ENCODE peak calls at places on chromosomes 11 and 22, in four cellular contexts. One of them, this sample, is unnamed. For H3K4me1, the result is how much of the 10 kb centered on the place peaks cover.

GRCh38 chr11:65382804-65383368 is 440 bp upstream of the SLC25A45 start:
- DNase-seq in cardiac muscle cell: no peak
- DNase-seq in naive thymus-derived CD4-positive, alpha-beta T cell: no peak
- DNase-seq in kidney: peak
- DNase-seq in this sample: no peak

GRCh38 chr22:42436402-42436801 is 4.2 kb upstream of the NFAM1 start:
- DNase-seq in cardiac muscle cell: no peak
- DNase-seq in naive thymus-derived CD4-positive, alpha-beta T cell: no peak
- DNase-seq in kidney: no peak
- DNase-seq in this sample: no peak

GRCh38 chr22:45425531-45426265 is 12.2 kb downstream of the RIBC2 start:
- DNase-seq in cardiac muscle cell: no peak
- DNase-seq in naive thymus-derived CD4-positive, alpha-beta T cell: no peak
- DNase-seq in kidney: peak
- DNase-seq in this sample: no peak

GRCh38 chr22:23168381-23169031 is 11.8 kb upstream of the BCR start:
- DNase-seq in cardiac muscle cell: no peak
- DNase-seq in kidney: peak
- DNase-seq in naive thymus-derived CD4-positive, alpha-beta T cell: no peak
- DNase-seq in this sample: no peak

GRCh38 chr11:69014084-69014935 is 1.3 kb upstream of the MRGPRF start:
- DNase-seq in kidney: peak
- DNase-seq in cardiac muscle cell: no peak
- DNase-seq in naive thymus-derived CD4-positive, alpha-beta T cell: no peak
- DNase-seq in this sample: no peak

GRCh38 chr22:45059296-45059695 is 49.5 kb upstream of the PHF21B start:
- DNase-seq in cardiac muscle cell: no peak
- DNase-seq in naive thymus-derived CD4-positive, alpha-beta T cell: no peak
- DNase-seq in kidney: no peak
- DNase-seq in this sample: no peak

GRCh38 chr11:29018631-29019030 is 910.4 kb downstream of the METTL15 start:
- DNase-seq in cardiac muscle cell: peak
- DNase-seq in kidney: no peak
- DNase-seq in naive thymus-derived CD4-positive, alpha-beta T cell: no peak
- DNase-seq in this sample: no peak

GRCh38 chr11:70018816-70019215 is 59.3 kb upstream of the ANO1 start:
- DNase-seq in kidney: no peak
- DNase-seq in cardiac muscle cell: no peak
- DNase-seq in naive thymus-derived CD4-positive, alpha-beta T cell: no peak
- DNase-seq in this sample: no peak

GRCh38 chr11:9693801-9694553 is 30.1 kb downstream of the SWAP70 start:
- DNase-seq in kidney: no peak
- DNase-seq in cardiac muscle cell: no peak
- DNase-seq in naive thymus-derived CD4-positive, alpha-beta T cell: no peak
- DNase-seq in this sample: no peak

GRCh38 chr11:44564653-44565007 is 833 bp upstream of the CD82 start:
- DNase-seq in kidney: peak
- DNase-seq in naive thymus-derived CD4-positive, alpha-beta T cell: no peak
- DNase-seq in cardiac muscle cell: peak
- DNase-seq in this sample: peak

GRCh38 chr11:122634507-122634906 is 21.0 kb upstream of the UBASH3B start:
- DNase-seq in kidney: peak
- DNase-seq in cardiac muscle cell: no peak
- DNase-seq in naive thymus-derived CD4-positive, alpha-beta T cell: no peak
- DNase-seq in this sample: no peak

GRCh38 chr11:63710476-63711217 is 29.3 kb downstream of the RTN3 start:
- DNase-seq in kidney: no peak
- DNase-seq in cardiac muscle cell: peak
- DNase-seq in naive thymus-derived CD4-positive, alpha-beta T cell: no peak
- DNase-seq in this sample: no peak

GRCh38 chr11:126601136-126601535 is 245.7 kb downstream of the ST3GAL4 start:
- DNase-seq in kidney: no peak
- DNase-seq in cardiac muscle cell: no peak
- DNase-seq in naive thymus-derived CD4-positive, alpha-beta T cell: no peak
- DNase-seq in this sample: no peak

GRCh38 chr11:126602349-126602940 is 247.0 kb downstream of the ST3GAL4 start:
- DNase-seq in kidney: no peak
- DNase-seq in cardiac muscle cell: no peak
- DNase-seq in naive thymus-derived CD4-positive, alpha-beta T cell: no peak
- DNase-seq in this sample: no peak

GRCh38 chr11:126602993-126603392 is 247.5 kb downstream of the ST3GAL4 start:
- DNase-seq in naive thymus-derived CD4-positive, alpha-beta T cell: no peak
- DNase-seq in kidney: no peak
- DNase-seq in cardiac muscle cell: no peak
- DNase-seq in this sample: no peak

GRCh38 chr11:126603486-126603885 is 248.0 kb downstream of the ST3GAL4 start:
- DNase-seq in naive thymus-derived CD4-positive, alpha-beta T cell: no peak
- DNase-seq in cardiac muscle cell: no peak
- DNase-seq in kidney: no peak
- DNase-seq in this sample: no peak

DNA sequence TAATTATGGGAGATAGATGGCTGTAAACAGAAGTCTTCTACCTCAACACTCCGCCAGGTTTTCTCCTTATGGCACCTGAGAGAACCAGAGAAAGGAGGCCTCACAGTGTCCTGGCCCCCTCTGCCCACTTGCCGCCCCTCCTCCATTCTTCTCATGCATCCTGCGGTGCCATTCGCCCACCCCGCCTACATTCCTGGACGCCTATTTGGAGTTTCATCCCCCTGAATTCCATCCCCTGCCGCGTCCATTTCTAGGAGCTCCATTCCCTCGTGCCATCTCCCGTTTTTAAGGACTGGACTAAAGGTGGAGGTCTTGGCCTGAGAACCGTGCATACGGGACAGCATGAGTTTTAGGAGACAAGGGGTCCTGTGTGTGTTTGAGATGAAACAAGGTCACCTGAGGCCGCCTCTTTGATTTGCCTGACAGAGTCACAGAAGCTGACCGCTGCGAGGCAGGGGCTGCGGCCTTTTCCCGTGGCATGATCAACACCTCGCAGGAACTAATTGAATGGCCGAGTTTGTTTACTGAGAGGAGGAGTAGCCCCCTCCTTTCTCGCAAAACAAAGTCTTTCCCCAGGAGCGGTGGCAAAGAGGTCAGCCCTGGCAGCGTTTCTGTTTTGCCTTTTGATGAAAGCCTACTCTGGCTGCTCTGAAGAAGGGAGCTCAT is 246.2 kb downstream of the ST3GAL4 start:
- DNase-seq in kidney: no peak
- DNase-seq in naive thymus-derived CD4-positive, alpha-beta T cell: no peak
- DNase-seq in cardiac muscle cell: no peak
- DNase-seq in this sample: no peak
- H3K4me1 ChIP-seq in kidney: under half
- H3K4me1 ChIP-seq in naive thymus-derived CD4-positive, alpha-beta T cell: under half
- H3K4me1 ChIP-seq in cardiac muscle cell: under half
- H3K4me1 ChIP-seq in this sample: under half

GRCh38 chr22:49936018-49936972 is 17.9 kb downstream of the CRELD2 start:
- DNase-seq in cardiac muscle cell: peak
- DNase-seq in kidney: peak
- DNase-seq in naive thymus-derived CD4-positive, alpha-beta T cell: peak
- DNase-seq in this sample: peak
- H3K4me3 ChIP-seq in cardiac muscle cell: peak
- H3K4me3 ChIP-seq in kidney: no peak
- H3K4me3 ChIP-seq in naive thymus-derived CD4-positive, alpha-beta T cell: peak
- H3K4me3 ChIP-seq in this sample: no peak

GRCh38 chr11:68013611-68014156 is 3.6 kb downstream of the ALDH3B1 start:
- DNase-seq in cardiac muscle cell: no peak
- DNase-seq in naive thymus-derived CD4-positive, alpha-beta T cell: no peak
- DNase-seq in kidney: peak
- DNase-seq in this sample: no peak
- H3K4me1 ChIP-seq in cardiac muscle cell: under half
- H3K4me1 ChIP-seq in naive thymus-derived CD4-positive, alpha-beta T cell: under half
- H3K4me1 ChIP-seq in kidney: under half
- H3K4me1 ChIP-seq in this sample: under half

DNA sequence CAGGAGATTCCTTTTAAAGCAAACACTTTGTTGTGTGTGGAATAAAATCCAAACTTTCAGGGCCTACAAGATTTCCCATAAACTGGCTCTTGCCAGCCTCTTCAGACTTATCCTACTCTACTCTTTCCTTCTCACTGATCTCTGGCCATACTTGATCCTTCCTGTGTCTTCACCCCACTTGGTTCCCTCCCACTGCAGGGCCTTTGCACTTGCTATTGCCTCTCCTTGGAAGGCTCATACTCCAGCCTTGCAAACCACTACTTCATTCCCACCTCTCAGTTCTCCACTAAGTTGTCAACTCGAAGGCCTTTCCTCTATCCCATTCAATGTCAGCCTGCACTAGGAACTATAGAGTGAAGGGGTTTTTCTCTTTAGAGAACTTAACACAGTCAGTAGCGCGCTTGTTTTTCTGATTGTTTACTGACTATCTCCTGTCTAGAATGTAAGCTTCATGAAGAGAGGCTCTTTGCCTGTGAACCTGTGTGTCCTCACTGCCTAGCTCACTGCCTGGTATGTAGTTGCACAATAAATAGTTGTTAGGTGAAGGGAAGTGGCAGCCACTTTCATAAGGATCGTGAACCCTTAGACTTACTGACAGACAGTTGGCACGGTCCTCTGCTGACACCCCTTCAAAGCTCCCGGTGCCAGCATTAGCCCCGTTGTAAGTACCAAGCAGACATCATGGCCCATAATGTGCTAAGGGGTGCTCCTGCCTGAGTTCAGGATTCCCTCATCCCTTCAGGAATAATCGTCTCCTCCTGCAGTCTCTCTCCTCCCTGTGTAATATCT is 833 bp upstream of the ME3 start:
- DNase-seq in kidney: no peak
- DNase-seq in naive thymus-derived CD4-positive, alpha-beta T cell: no peak
- DNase-seq in cardiac muscle cell: no peak
- DNase-seq in this sample: no peak
- H3K4me3 ChIP-seq in kidney: no peak
- H3K4me3 ChIP-seq in naive thymus-derived CD4-positive, alpha-beta T cell: no peak
- H3K4me3 ChIP-seq in cardiac muscle cell: no peak
- H3K4me3 ChIP-seq in this sample: no peak

DNA sequence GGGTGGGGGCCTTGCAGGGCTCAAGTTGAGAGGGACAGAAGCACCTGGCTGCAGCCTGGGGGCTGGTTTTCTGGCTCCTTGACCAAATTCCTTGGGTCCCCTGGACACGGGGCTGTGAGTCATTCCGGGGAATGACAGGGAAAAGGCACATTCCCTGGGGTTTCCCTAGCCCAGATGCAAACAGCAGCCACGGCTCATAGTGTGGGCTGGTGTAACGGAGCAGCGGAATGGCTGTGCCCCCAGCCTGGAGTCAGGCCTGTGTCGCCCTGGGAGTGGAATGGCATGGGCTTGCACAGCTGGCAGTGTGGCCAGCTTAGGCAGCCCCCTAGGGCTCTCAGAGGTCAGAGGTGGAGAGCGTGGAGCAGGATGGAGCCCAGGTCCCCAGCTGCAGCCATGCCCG is 77.6 kb upstream of the KCNQ1OT1 start:
- DNase-seq in kidney: peak
- DNase-seq in cardiac muscle cell: peak
- DNase-seq in naive thymus-derived CD4-positive, alpha-beta T cell: no peak
- DNase-seq in this sample: no peak
- H3K4me1 ChIP-seq in kidney: under half
- H3K4me1 ChIP-seq in cardiac muscle cell: under half
- H3K4me1 ChIP-seq in naive thymus-derived CD4-positive, alpha-beta T cell: under half
- H3K4me1 ChIP-seq in this sample: under half

DNA sequence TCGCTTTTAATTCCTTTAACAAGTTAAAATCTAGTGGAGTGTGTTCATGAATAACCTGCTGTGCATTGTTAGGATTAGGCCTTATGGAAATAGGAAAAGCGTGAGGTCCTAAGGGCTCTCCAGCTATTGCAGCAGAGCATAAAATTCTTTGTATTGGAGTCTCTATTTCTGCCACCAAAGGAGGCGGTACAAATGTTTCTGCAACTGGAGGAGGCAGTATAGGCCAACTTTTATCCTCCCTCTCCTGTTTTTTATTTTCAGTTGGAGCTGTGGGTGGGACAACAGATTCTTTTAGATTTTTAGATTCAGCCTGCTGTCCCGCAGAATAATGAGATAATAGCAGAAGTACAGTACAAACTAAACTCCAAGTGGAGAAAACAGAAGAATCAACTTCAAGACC is 26.2 kb downstream of the OR10A6 start:
- DNase-seq in naive thymus-derived CD4-positive, alpha-beta T cell: no peak
- DNase-seq in cardiac muscle cell: no peak
- DNase-seq in kidney: no peak
- DNase-seq in this sample: no peak
- H3K4me3 ChIP-seq in naive thymus-derived CD4-positive, alpha-beta T cell: no peak
- H3K4me3 ChIP-seq in cardiac muscle cell: no peak
- H3K4me3 ChIP-seq in kidney: no peak
- H3K4me3 ChIP-seq in this sample: no peak

GRCh38 chr11:67612751-67613150 is 6.0 kb downstream of the NDUFV1 start:
- DNase-seq in cardiac muscle cell: no peak
- DNase-seq in kidney: no peak
- DNase-seq in naive thymus-derived CD4-positive, alpha-beta T cell: no peak
- DNase-seq in this sample: no peak

GRCh38 chr11:67611704-67612587 is 5.2 kb downstream of the NDUFV1 start:
- DNase-seq in kidney: no peak
- DNase-seq in naive thymus-derived CD4-positive, alpha-beta T cell: no peak
- DNase-seq in cardiac muscle cell: no peak
- DNase-seq in this sample: no peak

GRCh38 chr11:67609316-67609715 is 2.6 kb downstream of the NDUFV1 start:
- DNase-seq in naive thymus-derived CD4-positive, alpha-beta T cell: no peak
- DNase-seq in kidney: no peak
- DNase-seq in cardiac muscle cell: no peak
- DNase-seq in this sample: no peak

GRCh38 chr11:67610302-67610868 is 3.6 kb downstream of the NDUFV1 start:
- DNase-seq in kidney: no peak
- DNase-seq in naive thymus-derived CD4-positive, alpha-beta T cell: no peak
- DNase-seq in cardiac muscle cell: no peak
- DNase-seq in this sample: no peak

DNA sequence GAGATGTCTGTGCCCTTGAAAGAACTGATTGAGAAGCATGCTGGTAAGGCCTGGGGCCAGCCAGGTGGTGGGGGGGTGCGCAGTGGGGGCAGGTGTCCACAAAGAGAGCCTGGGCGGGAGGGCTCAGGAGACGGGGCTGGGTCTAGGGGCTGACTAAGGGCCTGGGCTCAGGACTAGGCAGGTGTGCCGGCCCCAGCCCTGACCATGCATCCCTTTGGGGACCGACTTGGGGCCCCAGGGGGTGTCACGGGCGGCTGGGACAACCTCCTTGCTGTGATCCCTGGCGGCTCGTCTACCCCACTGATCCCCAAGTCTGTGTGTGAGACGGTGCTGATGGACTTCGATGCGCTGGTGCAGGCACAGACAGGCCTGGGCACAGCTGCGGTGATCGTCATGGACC is 4.4 kb downstream of the NDUFV1 start:
- DNase-seq in kidney: no peak
- DNase-seq in cardiac muscle cell: no peak
- DNase-seq in naive thymus-derived CD4-positive, alpha-beta T cell: no peak
- DNase-seq in this sample: no peak
- H3K4me1 ChIP-seq in kidney: under half
- H3K4me1 ChIP-seq in cardiac muscle cell: under half
- H3K4me1 ChIP-seq in naive thymus-derived CD4-positive, alpha-beta T cell: under half
- H3K4me1 ChIP-seq in this sample: under half

GRCh38 chr11:119355091-119355843 is 8.8 kb upstream of the MFRP start:
- DNase-seq in kidney: peak
- DNase-seq in naive thymus-derived CD4-positive, alpha-beta T cell: no peak
- DNase-seq in cardiac muscle cell: no peak
- DNase-seq in this sample: no peak

GRCh38 chr11:119359365-119360229 is 13.1 kb upstream of the MFRP start:
- DNase-seq in naive thymus-derived CD4-positive, alpha-beta T cell: no peak
- DNase-seq in cardiac muscle cell: no peak
- DNase-seq in kidney: peak
- DNase-seq in this sample: no peak

GRCh38 chr11:119356349-119357031 is 10.0 kb upstream of the MFRP start:
- DNase-seq in naive thymus-derived CD4-positive, alpha-beta T cell: peak
- DNase-seq in kidney: peak
- DNase-seq in cardiac muscle cell: peak
- DNase-seq in this sample: peak

GRCh38 chr11:119361056-119361787 is 14.7 kb upstream of the MFRP start:
- DNase-seq in cardiac muscle cell: peak
- DNase-seq in kidney: peak
- DNase-seq in naive thymus-derived CD4-positive, alpha-beta T cell: no peak
- DNase-seq in this sample: no peak

GRCh38 chr11:119357069-119357468 is 10.6 kb upstream of the MFRP start:
- DNase-seq in cardiac muscle cell: no peak
- DNase-seq in kidney: no peak
- DNase-seq in naive thymus-derived CD4-positive, alpha-beta T cell: no peak
- DNase-seq in this sample: no peak
- H3K4me3 ChIP-seq in cardiac muscle cell: no peak
- H3K4me3 ChIP-seq in kidney: no peak
- H3K4me3 ChIP-seq in naive thymus-derived CD4-positive, alpha-beta T cell: peak
- H3K4me3 ChIP-seq in this sample: no peak